ENCODE peak calls at places on chromosomes 1 and 21, in ten cellular contexts. Q is NCI-H2029; F is NCI-H2081; A is activated CD4-positive, alpha-beta T cell treated with anti-CD3 and anti-CD28 coated beads, Interleukin-2, amount 10 ng/mL, durations not matched to agents 7 days and 5 days; M is iris pigment epithelial cell; V is AML-193; Y is astrocyte of the hippocampus; L is prostate gland; K is RWPE1; T is left lung. U is an unnamed sample.

GRCh38 chr1:219564072-219564471 is 48.8 kb downstream of the ZC3H11B start:
- DNase-seq in Q (no peak), F (peak), A (no peak), M (no peak), V (no peak), Y (no peak), L (no peak), K (no peak), T (no peak), U (no peak)

GRCh38 chr21:14569868-14570267 is 23.8 kb upstream of the SAMSN1 start:
- DNase-seq in Q (no peak), F (no peak), A (no peak), M (no peak), V (no peak), Y (no peak), L (no peak), K (no peak), T (no peak), U (no peak)

GRCh38 chr1:154961497-154962237 is at the start of gene PYGO2:
- DNase-seq in Q (peak), F (peak), A (peak), M (peak), V (peak), Y (peak), L (peak), K (no peak), T (peak), U (peak)

GRCh38 chr21:36728371-36729111 is 29.6 kb downstream of the SIM2 start:
- DNase-seq in Q (no peak), F (no peak), A (no peak), M (no peak), V (no peak), Y (peak), L (no peak), K (no peak), T (peak), U (no peak)

GRCh38 chr21:26845066-26845749 is at the start of gene ADAMTS1:
- DNase-seq in Q (no peak), F (no peak), A (no peak), M (peak), V (no peak), Y (peak), L (peak), K (peak), T (peak), U (no peak)

GRCh38 chr1:112325504-112325903 is 70.5 kb upstream of the CTTNBP2NL start:
- DNase-seq in Q (no peak), F (no peak), A (no peak), M (no peak), V (no peak), Y (peak), L (no peak), K (no peak), T (no peak), U (no peak)

GRCh38 chr1:221583481-221583880 is 158.4 kb downstream of the DUSP10 start:
- DNase-seq in Q (no peak), F (no peak), A (no peak), M (no peak), V (no peak), Y (no peak), L (no peak), K (no peak), T (no peak), U (no peak)

GRCh38 chr1:66351913-66352312 is 182.0 kb upstream of the SGIP1 start:
- DNase-seq in Q (peak), F (no peak), A (peak), M (no peak), V (no peak), Y (no peak), L (no peak), K (no peak), T (no peak), U (no peak)

GRCh38 chr1:119327436-119328155 is 41.0 kb upstream of the HAO2 start:
- DNase-seq in Q (no peak), F (no peak), A (peak), M (peak), V (no peak), Y (peak), L (peak), K (no peak), T (no peak), U (no peak)

GRCh38 chr1:43009274-43009673 is 50.6 kb upstream of the SLC2A1 start:
- DNase-seq in Q (no peak), F (peak), A (no peak), M (no peak), V (peak), Y (no peak), L (no peak), K (no peak), T (no peak), U (no peak)

GRCh38 chr1:11571906-11572616 is 82.2 kb downstream of the FBXO2 start:
- DNase-seq in Q (no peak), F (no peak), A (peak), M (no peak), V (no peak), Y (no peak), L (no peak), K (no peak), T (no peak), U (no peak)

GRCh38 chr1:205770618-205771017 is 4.7 kb downstream of the RAB29 start:
- DNase-seq in Q (no peak), F (no peak), A (no peak), M (no peak), V (no peak), Y (no peak), L (peak), K (no peak), T (no peak), U (no peak)

GRCh38 chr1:31978853-31979400 is 34.7 kb upstream of the KHDRBS1 start:
- DNase-seq in Q (no peak), F (no peak), A (no peak), M (no peak), V (no peak), Y (peak), L (no peak), K (no peak), T (no peak), U (no peak)

GRCh38 chr1:1398677-1399186 is 403 bp downstream of the CCNL2 start:
- DNase-seq in Q (no peak), F (no peak), A (no peak), M (no peak), V (no peak), Y (no peak), L (no peak), K (no peak), T (no peak), U (no peak)

GRCh38 chr1:207858806-207859205 is 52.1 kb downstream of the CD34 start:
- DNase-seq in Q (no peak), F (no peak), A (no peak), M (peak), V (no peak), Y (no peak), L (no peak), K (no peak), T (no peak), U (no peak)

GRCh38 chr1:228837817-228838716 is 102.8 kb downstream of the RHOU start:
- DNase-seq in Q (peak), F (no peak), A (no peak), M (peak), V (peak), Y (peak), L (no peak), K (peak), T (peak), U (peak)

GRCh38 chr1:193284219-193284618 is 97.8 kb upstream of the B3GALT2 start:
- DNase-seq in Q (no peak), F (no peak), A (no peak), M (no peak), V (no peak), Y (no peak), L (no peak), K (no peak), T (no peak), U (no peak)